ENCODE peak calls at places on chromosome 19, in seven cellular contexts. R is mucosa of descending colon, A is IMR-90, G is fibroblast of mammary gland, F is choroid plexus epithelial cell, U is endothelial cell, P is cardiac fibroblast. Z is an unnamed sample.

GRCh38 chr19:36436531-36436930 is 18.1 kb upstream of the ZFP82 start:
- DNase-seq in R (no peak), A (no peak), G (peak), F (peak), U (no peak), P (no peak), Z (no peak)

GRCh38 chr19:33381101-33381500 is 7.6 kb downstream of the CEBPG start:
- DNase-seq in R (no peak), A (no peak), G (no peak), F (no peak), U (no peak), P (no peak), Z (no peak)

GRCh38 chr19:6528544-6529121 is 2.2 kb upstream of the TNFSF9 start:
- DNase-seq in R (peak), A (no peak), G (no peak), F (no peak), U (no peak), P (peak), Z (no peak)

GRCh38 chr19:55923556-55923955 is 8.6 kb downstream of the NLRP13 start:
- DNase-seq in R (no peak), A (no peak), G (no peak), F (no peak), U (no peak), P (no peak), Z (no peak)

GRCh38 chr19:29550896-29551295 is 25.1 kb downstream of the VSTM2B start:
- DNase-seq in R (no peak), A (no peak), G (no peak), F (no peak), U (no peak), P (no peak), Z (no peak)

GRCh38 chr19:41872775-41873647 is 4.1 kb upstream of the CD79A start:
- DNase-seq in R (peak), A (peak), G (peak), F (peak), U (peak), P (peak), Z (peak)

GRCh38 chr19:632228-633067 is 889 bp downstream of the POLRMT start:
- DNase-seq in R (peak), A (peak), G (peak), F (peak), U (peak), P (peak), Z (peak)

GRCh38 chr19:5718579-5719273 is 1.2 kb downstream of the LONP1 start:
- DNase-seq in R (no peak), A (peak), G (peak), F (peak), U (no peak), P (peak), Z (peak)

GRCh38 chr19:55383789-55384575 is at the start of gene TMEM238:
- DNase-seq in R (peak), A (peak), G (peak), F (peak), U (peak), P (peak), Z (peak)

GRCh38 chr19:49690656-49691242 is at the start of gene CPT1C:
- DNase-seq in R (peak), A (peak), G (peak), F (peak), U (peak), P (peak), Z (peak)

DNA sequence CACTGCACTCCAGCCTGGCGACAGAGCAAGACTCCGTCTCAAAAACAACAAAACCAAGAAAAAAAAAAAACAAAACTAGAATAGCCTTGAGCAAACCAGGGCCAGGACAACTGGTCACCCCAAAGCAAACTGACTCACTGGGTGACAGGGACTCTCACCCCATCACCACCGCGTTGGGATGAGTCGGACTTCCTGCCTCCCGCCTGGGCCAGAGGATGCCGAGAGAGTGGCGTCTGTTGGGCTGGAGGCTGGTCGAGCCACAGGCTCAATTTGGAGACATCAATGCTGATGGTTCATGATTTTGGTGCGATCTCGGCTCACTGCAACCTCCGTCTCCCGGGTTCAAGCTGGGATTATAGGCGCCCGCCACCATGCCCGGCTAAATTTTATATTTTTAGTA is 11.6 kb downstream of the TMPRSS9 start:
- DNase-seq in R (no peak), A (peak), G (peak), F (no peak), U (no peak), P (peak), Z (peak)
- TF ChIP-seq CTCF in R (no peak), A (no peak), G (no peak), F (no peak), U (no peak), P (no peak), Z (no peak)

DNA sequence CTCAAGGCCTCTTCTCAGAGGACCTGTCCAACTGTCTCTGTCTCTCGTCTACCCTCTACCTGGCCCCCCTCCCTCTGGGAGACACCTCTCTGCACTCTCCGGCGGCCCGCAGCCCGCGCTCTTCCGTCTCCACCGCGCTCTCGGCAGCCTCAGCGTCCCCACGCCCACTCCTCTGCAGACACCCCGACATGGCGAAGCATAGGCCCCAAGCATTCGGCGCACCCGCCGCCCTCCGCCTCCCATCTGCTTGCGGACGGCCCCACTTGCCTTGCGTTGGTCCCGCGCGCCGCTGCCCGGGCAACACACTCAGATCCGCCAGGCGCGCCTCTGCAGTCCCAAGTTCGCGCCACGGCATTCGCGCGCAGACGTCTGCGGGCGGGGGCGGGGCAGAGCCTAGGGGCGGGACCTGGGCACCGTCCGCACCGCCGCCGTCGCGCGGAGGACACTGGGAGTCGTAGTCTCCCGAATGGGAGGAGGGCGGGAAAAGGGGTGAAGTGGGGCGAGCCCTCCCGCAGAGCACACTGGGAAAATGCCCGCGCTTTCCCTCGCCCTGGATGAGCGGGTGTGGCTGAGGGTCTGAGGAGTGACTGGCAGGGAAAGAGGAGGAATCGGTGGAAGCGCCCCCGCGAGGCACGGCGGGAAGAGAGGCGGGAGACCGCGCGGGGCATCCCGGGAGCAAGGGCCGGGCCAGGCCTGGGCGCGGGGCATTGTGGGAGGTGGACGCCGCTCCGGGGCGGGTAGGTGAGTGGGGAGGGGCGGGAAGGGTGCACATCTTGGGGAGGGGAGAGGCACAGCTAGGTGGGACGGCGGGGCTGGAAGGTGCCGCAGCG is at the start of the genes LIG1 and ZSWIM9:
- DNase-seq in R (peak), A (peak), G (peak), F (peak), U (peak), P (peak), Z (peak)
- TF ChIP-seq CTCF in R (peak), A (peak), G (no peak), F (peak), U (no peak), P (no peak), Z (peak)

GRCh38 chr19:11014403-11014911 is 53.6 kb downstream of the SMARCA4 start:
- DNase-seq in R (no peak), A (no peak), G (no peak), F (no peak), U (no peak), P (peak), Z (no peak)
- TF ChIP-seq CTCF in R (no peak), A (no peak), G (no peak), F (peak), U (no peak), P (no peak), Z (peak)

GRCh38 chr19:50796128-50796633 is 6.0 kb downstream of the ACP4 start:
- DNase-seq in R (no peak), A (no peak), G (no peak), F (no peak), U (no peak), P (no peak), Z (no peak)
- TF ChIP-seq CTCF in R (no peak), A (no peak), G (no peak), F (no peak), U (no peak), P (no peak), Z (peak)

GRCh38 chr19:51632126-51632525 is 1.9 kb upstream of the SIGLEC5 start:
- DNase-seq in R (no peak), A (no peak), G (no peak), F (no peak), U (no peak), P (no peak), Z (no peak)

GRCh38 chr19:51639916-51640315 is 6.7 kb downstream of the SIGLEC14 start:
- DNase-seq in R (no peak), A (no peak), G (no peak), F (no peak), U (no peak), P (no peak), Z (no peak)

GRCh38 chr19:51640371-51640770 is 6.3 kb downstream of the SIGLEC14 start:
- DNase-seq in R (no peak), A (no peak), G (no peak), F (no peak), U (no peak), P (no peak), Z (no peak)

GRCh38 chr19:51641648-51642047 is 5.0 kb downstream of the SIGLEC14 start:
- DNase-seq in R (no peak), A (no peak), G (no peak), F (no peak), U (no peak), P (no peak), Z (no peak)

GRCh38 chr19:51637362-51637978 is 7.3 kb upstream of the SIGLEC5 start:
- DNase-seq in R (no peak), A (no peak), G (peak), F (peak), U (no peak), P (no peak), Z (no peak)
- TF ChIP-seq CTCF in R (no peak), A (peak), G (peak), F (peak), U (peak), P (peak), Z (peak)

DNA sequence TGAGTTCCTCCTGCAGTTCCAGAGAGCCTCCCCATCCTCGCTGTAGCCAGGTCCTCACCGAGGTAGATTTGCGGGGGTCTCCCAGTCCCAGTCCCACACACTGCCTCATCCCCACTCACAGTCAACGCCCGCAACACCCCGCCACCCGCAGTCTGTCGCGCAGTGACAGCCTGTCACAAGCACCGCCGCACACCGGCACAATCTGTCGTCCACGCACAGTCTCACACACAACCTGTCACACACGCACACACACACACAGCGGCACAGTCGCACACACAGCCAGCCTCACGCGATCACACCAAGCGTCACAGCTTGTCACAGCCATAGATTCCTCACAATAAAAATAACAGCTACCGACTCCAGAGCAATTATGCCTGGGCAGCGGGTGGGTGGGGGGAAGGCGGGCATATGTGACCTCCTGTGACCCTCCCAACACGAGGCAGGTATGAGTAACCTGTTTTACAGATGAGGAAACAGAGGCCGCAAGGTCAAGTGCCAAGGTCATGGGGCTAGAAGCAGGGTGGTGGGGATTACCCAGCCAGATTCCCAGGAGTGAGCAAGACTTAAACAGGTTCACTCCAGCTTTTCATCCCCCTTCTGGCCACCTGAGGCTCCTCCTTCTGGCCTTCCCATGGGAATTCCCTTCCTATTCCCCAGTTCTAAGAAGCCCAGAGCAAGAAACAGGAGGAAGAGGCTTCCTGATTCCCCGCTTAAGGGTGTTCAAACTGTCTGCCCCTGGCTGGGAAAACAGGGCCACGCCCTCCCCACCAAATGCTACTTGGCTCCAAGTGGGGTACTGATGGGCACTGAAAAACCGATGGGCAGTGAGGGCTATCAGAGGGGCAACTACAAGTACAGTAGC is 13.9 kb downstream of the NFIX start:
- DNase-seq in R (no peak), A (no peak), G (peak), F (no peak), U (no peak), P (no peak), Z (no peak)
- TF ChIP-seq CTCF in R (no peak), A (no peak), G (no peak), F (no peak), U (no peak), P (no peak), Z (no peak)

DNA sequence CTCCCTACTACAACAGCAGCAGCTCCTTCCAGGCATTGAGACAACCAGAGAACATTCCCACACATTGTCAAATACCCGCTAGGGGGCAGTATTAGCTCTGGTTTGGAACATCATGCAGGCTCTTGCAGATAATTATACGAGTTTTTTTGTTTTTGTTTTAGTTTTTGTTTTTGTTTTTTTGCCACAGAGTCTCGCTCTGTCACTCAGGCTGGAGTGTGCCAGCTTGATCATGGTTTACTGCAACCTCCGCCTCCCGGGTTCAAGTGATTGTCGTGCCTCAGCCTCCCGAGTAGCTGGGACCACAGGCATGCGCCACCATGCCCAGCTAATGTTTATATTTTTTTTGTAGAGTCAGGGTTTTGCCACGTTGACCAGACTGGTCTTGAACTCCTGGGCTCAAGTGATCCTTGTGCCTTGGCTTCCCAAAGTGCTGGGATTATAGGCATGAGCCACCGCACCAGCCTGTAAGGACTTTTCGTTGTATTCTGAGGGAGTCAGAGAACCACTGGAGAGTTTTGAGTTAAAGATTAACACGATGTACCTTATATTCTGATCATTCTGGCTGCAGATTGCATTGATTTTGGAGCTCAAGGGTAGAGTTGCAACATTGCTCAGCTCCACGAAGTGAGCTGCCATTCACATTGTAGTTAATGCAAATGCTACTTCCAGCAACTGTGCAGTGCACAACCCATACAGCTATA is 41.7 kb upstream of the CEACAM20 start:
- DNase-seq in R (no peak), A (peak), G (peak), F (peak), U (peak), P (peak), Z (peak)
- TF ChIP-seq CTCF in R (peak), A (peak), G (peak), F (peak), U (peak), P (peak), Z (peak)

GRCh38 chr19:38277969-38278680 is 13.8 kb downstream of the SPINT2 start:
- DNase-seq in R (no peak), A (peak), G (peak), F (no peak), U (no peak), P (peak), Z (peak)

GRCh38 chr19:38274734-38275133 is 10.4 kb downstream of the SPINT2 start:
- DNase-seq in R (peak), A (no peak), G (no peak), F (no peak), U (no peak), P (no peak), Z (no peak)

GRCh38 chr19:38277549-38277948 is 13.2 kb downstream of the SPINT2 start:
- DNase-seq in R (no peak), A (peak), G (peak), F (peak), U (no peak), P (peak), Z (peak)

GRCh38 chr19:38278751-38279150 is 14.4 kb downstream of the SPINT2 start:
- DNase-seq in R (no peak), A (no peak), G (no peak), F (no peak), U (no peak), P (no peak), Z (no peak)

DNA sequence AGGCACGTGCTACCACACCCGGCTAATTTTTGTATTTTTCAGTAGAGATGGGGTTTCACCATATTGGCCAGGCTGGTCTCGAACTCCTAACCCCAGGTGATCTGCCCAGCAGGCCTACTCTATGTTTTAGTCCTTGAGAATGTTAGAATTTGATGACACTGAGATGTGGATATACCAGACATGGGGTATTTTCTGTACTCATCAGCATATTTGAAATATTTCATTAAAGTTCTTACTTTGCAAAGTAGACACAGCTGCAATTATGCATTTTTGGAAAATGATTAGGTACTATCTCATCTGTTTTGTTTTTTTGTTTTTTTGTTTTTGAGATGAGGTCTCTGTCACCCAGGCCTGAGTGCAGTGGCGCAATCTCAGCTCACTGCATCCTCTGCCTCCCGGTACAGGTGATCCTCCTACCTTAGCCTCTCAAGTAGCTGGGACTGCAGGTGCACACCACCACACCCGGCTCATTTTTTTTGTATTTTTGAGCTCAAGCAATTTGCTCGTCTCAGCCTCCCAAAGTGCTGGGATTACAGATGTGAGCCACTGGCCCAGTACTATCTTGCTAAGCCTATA is 12.7 kb downstream of the SPINT2 start:
- DNase-seq in R (no peak), A (no peak), G (no peak), F (no peak), U (no peak), P (no peak), Z (no peak)
- TF ChIP-seq CTCF in R (no peak), A (no peak), G (no peak), F (no peak), U (no peak), P (no peak), Z (no peak)